ENCODE peak calls at places on chromosomes 11 and 22, in four cellular contexts. P is stimulated activated CD4-positive, alpha-beta T cell treated with anti-CD3 and anti-CD28 coated beads, Interleukin-12 subunit alpha, Interleukin-12 subunit beta, amount 100 ng/mL, for 48 hours; S is KBM-7; N is HFFc6. Z is an unnamed sample.

GRCh38 chr22:48627203-48627602 is 1200.5 kb downstream of the BRD1 start:
- DNase-seq in P (no peak), N (no peak), S (no peak), Z (no peak)

GRCh38 chr11:102545701-102546100 is 15.2 kb upstream of the MMP7 start:
- DNase-seq in N (no peak), S (no peak), P (no peak), Z (no peak)

GRCh38 chr11:132427611-132428010 is 1057.2 kb downstream of the NTM start:
- DNase-seq in N (no peak), P (no peak), S (no peak), Z (no peak)

GRCh38 chr11:65982824-65983588 is 19.0 kb downstream of the EIF1AD start:
- DNase-seq in S (no peak), P (no peak), N (no peak), Z (no peak)

GRCh38 chr22:19241593-19241906 is 50.0 kb downstream of the CLTCL1 start:
- DNase-seq in P (no peak), N (no peak), S (no peak), Z (no peak)

GRCh38 chr22:20324139-20324516 is 4.3 kb upstream of the DGCR6L start:
- DNase-seq in P (peak), S (no peak), N (no peak), Z (no peak)

GRCh38 chr11:63998558-63999348 is 12.5 kb downstream of the OTUB1 start:
- DNase-seq in P (no peak), S (no peak), N (no peak), Z (no peak)

GRCh38 chr11:14673824-14674432 is 30.3 kb downstream of the PDE3B start:
- DNase-seq in S (peak), P (no peak), N (no peak), Z (peak)

GRCh38 chr22:37669586-37669985 is 5.8 kb upstream of the LGALS1 start:
- DNase-seq in S (no peak), N (peak), P (no peak), Z (no peak)

GRCh38 chr11:117927926-117928325 is 1.3 kb downstream of the TMPRSS13 start:
- DNase-seq in S (no peak), N (no peak), P (no peak), Z (no peak)

GRCh38 chr11:3981084-3981633 is 113.4 kb upstream of the RRM1 start:
- DNase-seq in P (no peak), S (no peak), N (no peak), Z (no peak)

GRCh38 chr22:24146190-24146616 is 35.1 kb upstream of the SUSD2 start:
- DNase-seq in N (peak), P (no peak), S (peak), Z (peak)

GRCh38 chr11:118200901-118201680 is 23.7 kb downstream of the JAML start:
- DNase-seq in S (no peak), P (peak), N (no peak), Z (no peak)

GRCh38 chr22:20238567-20239062 is 29.5 kb downstream of the RTN4R start:
- DNase-seq in N (no peak), S (peak), P (peak), Z (peak)

GRCh38 chr11:45848654-45849081 is 1.4 kb downstream of the CRY2 start:
- DNase-seq in S (no peak), P (no peak), N (no peak), Z (no peak)

GRCh38 chr11:67651976-67652895 is 1.7 kb upstream of the ACY3 start:
- DNase-seq in S (no peak), N (no peak), P (no peak), Z (no peak)

GRCh38 chr11:16047073-16047472 is 309.3 kb downstream of the SOX6 start:
- DNase-seq in N (no peak), S (no peak), P (no peak), Z (no peak)

GRCh38 chr11:131675489-131675888 is 305.1 kb downstream of the NTM start:
- DNase-seq in N (no peak), S (no peak), P (no peak), Z (no peak)

GRCh38 chr11:61897387-61898246 is 6.3 kb upstream of the FADS3 start:
- DNase-seq in P (peak), N (peak), S (peak), Z (peak)

GRCh38 chr11:61888043-61888442 is 3.3 kb downstream of the FADS3 start:
- DNase-seq in P (no peak), S (no peak), N (peak), Z (no peak)